ENCODE peak calls at places on chromosomes 11 and 22, in five cellular contexts. One of them, this sample, is unnamed.

GRCh38 chr11:63767415-63768231 is 952 bp downstream of the ZFTA start:
- DNase-seq in NB4: peak; percentile 89
- DNase-seq in fibroblast of mammary gland: peak; percentile 87
- DNase-seq in IMR-90: peak; percentile 74
- DNase-seq in fibroblast of lung: peak; percentile 91
- DNase-seq in this sample: peak; percentile 86

GRCh38 chr22:39519681-39520053 is 695 bp upstream of the ATF4 start:
- DNase-seq in NB4: no peak
- DNase-seq in fibroblast of mammary gland: no peak
- DNase-seq in IMR-90: no peak
- DNase-seq in fibroblast of lung: peak; percentile 58
- DNase-seq in this sample: no peak

GRCh38 chr11:31408205-31408604 is 38.5 kb downstream of the DNAJC24 start:
- DNase-seq in NB4: no peak
- DNase-seq in fibroblast of mammary gland: no peak
- DNase-seq in IMR-90: no peak
- DNase-seq in fibroblast of lung: no peak
- DNase-seq in this sample: no peak

GRCh38 chr11:126526471-126526870 is 171.0 kb downstream of the ST3GAL4 start:
- DNase-seq in NB4: no peak
- DNase-seq in fibroblast of mammary gland: no peak
- DNase-seq in IMR-90: no peak
- DNase-seq in fibroblast of lung: no peak
- DNase-seq in this sample: no peak

GRCh38 chr11:66603072-66603471 is 10.1 kb downstream of the CCS start:
- DNase-seq in NB4: no peak
- DNase-seq in fibroblast of mammary gland: no peak
- DNase-seq in IMR-90: no peak
- DNase-seq in fibroblast of lung: no peak
- DNase-seq in this sample: no peak

GRCh38 chr22:39238966-39239510 is 5.7 kb downstream of the PDGFB start:
- DNase-seq in NB4: no peak
- DNase-seq in fibroblast of mammary gland: no peak
- DNase-seq in IMR-90: no peak
- DNase-seq in fibroblast of lung: no peak
- DNase-seq in this sample: no peak

GRCh38 chr11:22703561-22703960 is 37.1 kb downstream of the GAS2 start:
- DNase-seq in NB4: no peak
- DNase-seq in fibroblast of mammary gland: no peak
- DNase-seq in IMR-90: peak; percentile 49
- DNase-seq in fibroblast of lung: no peak
- DNase-seq in this sample: peak; percentile 36

GRCh38 chr11:110818032-110818687 is 105.9 kb upstream of the ARHGAP20 start:
- DNase-seq in NB4: peak; percentile 45
- DNase-seq in fibroblast of mammary gland: peak; percentile 67
- DNase-seq in IMR-90: peak; percentile 60
- DNase-seq in fibroblast of lung: peak; percentile 76
- DNase-seq in this sample: peak; percentile 71

GRCh38 chr11:28984216-28984615 is 876.0 kb downstream of the METTL15 start:
- DNase-seq in NB4: no peak
- DNase-seq in fibroblast of mammary gland: no peak
- DNase-seq in IMR-90: no peak
- DNase-seq in fibroblast of lung: no peak
- DNase-seq in this sample: no peak

GRCh38 chr11:71977743-71978418 is 20.8 kb upstream of the IL18BP start:
- DNase-seq in NB4: peak; percentile 78
- DNase-seq in fibroblast of mammary gland: peak; percentile 63
- DNase-seq in IMR-90: peak; percentile 57
- DNase-seq in fibroblast of lung: peak; percentile 65
- DNase-seq in this sample: peak; percentile 56

GRCh38 chr11:46416656-46417055 is 25.1 kb upstream of the CHRM4 start:
- DNase-seq in NB4: no peak
- DNase-seq in fibroblast of mammary gland: no peak
- DNase-seq in IMR-90: no peak
- DNase-seq in fibroblast of lung: no peak
- DNase-seq in this sample: no peak

GRCh38 chr11:12094872-12095800 is 15.3 kb upstream of the MICAL2 start:
- DNase-seq in NB4: no peak
- DNase-seq in fibroblast of mammary gland: no peak
- DNase-seq in IMR-90: no peak
- DNase-seq in fibroblast of lung: no peak
- DNase-seq in this sample: no peak

GRCh38 chr11:32437406-32438345 is 2.3 kb upstream of the WT1 start:
- DNase-seq in NB4: peak; percentile 70
- DNase-seq in fibroblast of mammary gland: no peak
- DNase-seq in IMR-90: no peak
- DNase-seq in fibroblast of lung: no peak
- DNase-seq in this sample: no peak

GRCh38 chr11:120547871-120548681 is 36.5 kb downstream of the GRIK4 start:
- DNase-seq in NB4: peak; percentile 68
- DNase-seq in fibroblast of mammary gland: peak; percentile 94
- DNase-seq in IMR-90: peak; percentile 98
- DNase-seq in fibroblast of lung: peak; percentile 98
- DNase-seq in this sample: peak; percentile 88

GRCh38 chr11:128790200-128790599 is 76.9 kb downstream of the KCNJ1 start:
- DNase-seq in NB4: no peak
- DNase-seq in fibroblast of mammary gland: no peak
- DNase-seq in IMR-90: peak; percentile 70
- DNase-seq in fibroblast of lung: peak; percentile 73
- DNase-seq in this sample: peak; percentile 68

GRCh38 chr11:68216171-68216938 is 3.3 kb upstream of the KMT5B start:
- DNase-seq in NB4: no peak
- DNase-seq in fibroblast of mammary gland: no peak
- DNase-seq in IMR-90: no peak
- DNase-seq in fibroblast of lung: no peak
- DNase-seq in this sample: no peak

GRCh38 chr22:46074771-46075551 is 75.4 kb upstream of the PPARA start:
- DNase-seq in NB4: no peak
- DNase-seq in fibroblast of mammary gland: no peak
- DNase-seq in IMR-90: no peak
- DNase-seq in fibroblast of lung: no peak
- DNase-seq in this sample: peak; percentile 32
- H3K4me3 ChIP-seq in NB4: no peak overlapping the region
- H3K4me3 ChIP-seq in fibroblast of mammary gland: peak overlapping the region; percentile 94
- H3K4me3 ChIP-seq in IMR-90: peak overlapping the region; percentile 96
- H3K4me3 ChIP-seq in fibroblast of lung: peak overlapping the region; percentile 99
- H3K4me3 ChIP-seq in this sample: peak overlapping the region; percentile 86

DNA sequence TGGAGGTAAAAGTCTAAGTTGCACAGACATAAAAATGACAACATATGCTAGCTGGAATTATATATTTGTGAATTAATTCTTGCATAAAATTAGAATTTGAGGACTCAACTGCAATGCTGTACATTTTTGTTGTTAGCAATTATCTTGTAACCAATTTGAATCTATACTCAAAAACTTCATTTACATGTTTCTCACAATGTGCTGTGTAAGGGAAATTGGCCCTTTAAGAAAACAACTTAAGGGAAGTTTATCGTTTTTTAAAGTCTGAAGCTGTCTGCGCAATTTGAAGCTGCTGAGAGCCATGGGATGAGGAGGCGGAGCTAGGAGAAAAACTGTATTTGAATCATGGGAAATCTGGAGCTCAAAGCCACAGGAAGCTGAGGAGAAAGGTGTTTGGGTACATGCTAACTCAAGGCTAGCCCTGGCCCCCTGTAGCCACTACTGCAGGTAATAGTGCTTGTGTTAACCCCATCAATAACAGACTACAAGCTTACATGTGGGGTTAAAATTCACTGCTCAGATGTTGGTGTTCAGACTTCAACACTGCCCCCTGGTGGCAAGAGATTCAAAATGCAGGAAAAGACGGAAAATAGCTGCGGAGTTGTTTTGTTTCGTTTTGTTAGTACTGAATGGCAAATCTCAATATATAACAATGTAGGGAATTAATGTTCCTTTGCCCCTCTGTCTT is 126.1 kb downstream of the BRD1 start:
- DNase-seq in NB4: peak; percentile 37
- DNase-seq in fibroblast of mammary gland: no peak
- DNase-seq in IMR-90: no peak
- DNase-seq in fibroblast of lung: no peak
- DNase-seq in this sample: no peak
- TF ChIP-seq CTCF in NB4: peak; percentile 52
- TF ChIP-seq CTCF in fibroblast of mammary gland: peak; percentile 34
- TF ChIP-seq CTCF in IMR-90: no peak
- TF ChIP-seq CTCF in fibroblast of lung: peak; percentile 12
- TF ChIP-seq CTCF in this sample: no peak

GRCh38 chr11:74951241-74951640 is 2.2 kb downstream of the SPCS2 start:
- DNase-seq in NB4: no peak
- DNase-seq in fibroblast of mammary gland: no peak
- DNase-seq in IMR-90: no peak
- DNase-seq in fibroblast of lung: no peak
- DNase-seq in this sample: no peak
- H3K4me3 ChIP-seq in NB4: peak overlapping the region; percentile 89
- H3K4me3 ChIP-seq in fibroblast of mammary gland: no peak overlapping the region
- H3K4me3 ChIP-seq in IMR-90: no peak overlapping the region
- H3K4me3 ChIP-seq in fibroblast of lung: peak overlapping the region; percentile 11
- H3K4me3 ChIP-seq in this sample: no peak overlapping the region

DNA sequence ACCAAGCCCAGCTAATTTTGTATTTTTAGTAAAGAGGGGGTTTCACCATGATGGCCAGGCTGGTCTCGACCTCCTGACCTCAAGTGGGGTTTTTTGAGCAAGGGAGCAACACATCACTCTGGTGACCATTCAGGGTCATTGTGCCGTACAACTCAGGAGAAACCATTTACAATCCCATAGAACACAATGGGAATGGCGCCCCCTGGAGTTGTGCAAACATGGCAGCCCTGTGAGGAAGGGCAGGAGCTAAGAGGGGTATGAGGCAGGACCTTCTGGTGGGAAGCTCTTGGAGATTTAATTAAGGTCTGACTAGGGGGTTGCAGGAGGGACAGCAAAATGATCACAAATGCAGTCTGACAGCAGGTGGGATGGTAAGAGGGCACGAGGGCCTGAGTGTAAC is 9.2 kb upstream of the CSF2RB start:
- DNase-seq in NB4: no peak
- DNase-seq in fibroblast of mammary gland: no peak
- DNase-seq in IMR-90: no peak
- DNase-seq in fibroblast of lung: no peak
- DNase-seq in this sample: no peak
- TF ChIP-seq CTCF in NB4: peak; percentile 4
- TF ChIP-seq CTCF in fibroblast of mammary gland: no peak
- TF ChIP-seq CTCF in IMR-90: no peak
- TF ChIP-seq CTCF in fibroblast of lung: no peak
- TF ChIP-seq CTCF in this sample: no peak

GRCh38 chr22:46116491-46116958 is 33.8 kb upstream of the PPARA start:
- DNase-seq in NB4: peak; percentile 89
- DNase-seq in fibroblast of mammary gland: peak; percentile 78
- DNase-seq in IMR-90: peak; percentile 73
- DNase-seq in fibroblast of lung: peak; percentile 82
- DNase-seq in this sample: peak; percentile 85
- H3K4me3 ChIP-seq in NB4: no peak overlapping the region
- H3K4me3 ChIP-seq in fibroblast of mammary gland: no peak overlapping the region
- H3K4me3 ChIP-seq in IMR-90: no peak overlapping the region
- H3K4me3 ChIP-seq in fibroblast of lung: no peak overlapping the region
- H3K4me3 ChIP-seq in this sample: no peak overlapping the region

GRCh38 chr11:16632295-16633200 is 105.9 kb upstream of the C11orf58 start:
- DNase-seq in NB4: peak; percentile 38
- DNase-seq in fibroblast of mammary gland: no peak
- DNase-seq in IMR-90: peak; percentile 21
- DNase-seq in fibroblast of lung: peak; percentile 9
- DNase-seq in this sample: peak; percentile 23
- TF ChIP-seq CTCF in NB4: peak; percentile 28
- TF ChIP-seq CTCF in fibroblast of mammary gland: peak; percentile 15
- TF ChIP-seq CTCF in IMR-90: peak; percentile 40
- TF ChIP-seq CTCF in fibroblast of lung: peak; percentile 33
- TF ChIP-seq CTCF in this sample: peak; percentile 64

DNA sequence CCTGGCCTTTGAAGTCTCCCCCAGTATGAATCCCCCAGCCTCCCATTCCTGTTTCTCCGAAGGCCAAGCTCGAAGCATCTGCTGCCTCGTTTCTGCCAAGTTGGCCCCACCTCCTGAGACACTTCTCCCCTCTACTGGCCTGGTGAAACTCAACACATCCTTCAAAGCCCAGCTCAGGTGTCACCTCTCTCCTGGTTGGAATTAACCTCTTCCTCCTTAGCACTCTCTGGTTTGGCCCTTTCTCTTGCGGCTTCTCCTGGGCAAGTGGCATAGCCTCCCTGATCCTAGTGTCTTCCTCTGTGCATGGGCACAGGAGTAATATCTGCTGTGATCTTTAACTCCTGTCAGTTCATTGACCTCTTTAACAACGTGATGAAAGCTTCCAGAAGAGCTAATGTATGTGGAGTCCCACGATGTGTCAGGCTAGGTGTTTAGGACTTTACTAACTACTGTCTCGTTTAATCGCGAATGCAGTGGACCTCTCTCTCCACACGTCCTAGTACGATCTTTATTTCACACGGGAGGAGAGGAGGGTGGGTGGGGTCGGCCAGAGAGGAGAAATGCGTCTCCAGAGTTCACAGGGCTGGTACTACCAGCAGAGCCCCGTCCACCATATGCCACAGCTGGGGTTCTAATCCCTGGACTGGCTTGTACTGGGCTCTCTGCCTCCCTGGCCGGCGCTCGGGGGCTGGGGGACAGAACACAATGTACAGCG is 824 bp upstream of the PTPRJ start:
- DNase-seq in NB4: peak; percentile 36
- DNase-seq in fibroblast of mammary gland: no peak
- DNase-seq in IMR-90: no peak
- DNase-seq in fibroblast of lung: no peak
- DNase-seq in this sample: no peak
- H3K4me3 ChIP-seq in NB4: no peak overlapping the region
- H3K4me3 ChIP-seq in fibroblast of mammary gland: peak overlapping the region; percentile 37
- H3K4me3 ChIP-seq in IMR-90: peak overlapping the region; percentile 46
- H3K4me3 ChIP-seq in fibroblast of lung: peak overlapping the region; percentile 24
- H3K4me3 ChIP-seq in this sample: peak overlapping the region; percentile 49

GRCh38 chr11:26011474-26011873 is 320.5 kb upstream of the ANO3 start:
- DNase-seq in NB4: no peak
- DNase-seq in fibroblast of mammary gland: no peak
- DNase-seq in IMR-90: no peak
- DNase-seq in fibroblast of lung: no peak
- DNase-seq in this sample: no peak
- TF ChIP-seq CTCF in NB4: no peak
- TF ChIP-seq CTCF in fibroblast of mammary gland: no peak
- TF ChIP-seq CTCF in IMR-90: no peak
- TF ChIP-seq CTCF in fibroblast of lung: no peak
- TF ChIP-seq CTCF in this sample: no peak

DNA sequence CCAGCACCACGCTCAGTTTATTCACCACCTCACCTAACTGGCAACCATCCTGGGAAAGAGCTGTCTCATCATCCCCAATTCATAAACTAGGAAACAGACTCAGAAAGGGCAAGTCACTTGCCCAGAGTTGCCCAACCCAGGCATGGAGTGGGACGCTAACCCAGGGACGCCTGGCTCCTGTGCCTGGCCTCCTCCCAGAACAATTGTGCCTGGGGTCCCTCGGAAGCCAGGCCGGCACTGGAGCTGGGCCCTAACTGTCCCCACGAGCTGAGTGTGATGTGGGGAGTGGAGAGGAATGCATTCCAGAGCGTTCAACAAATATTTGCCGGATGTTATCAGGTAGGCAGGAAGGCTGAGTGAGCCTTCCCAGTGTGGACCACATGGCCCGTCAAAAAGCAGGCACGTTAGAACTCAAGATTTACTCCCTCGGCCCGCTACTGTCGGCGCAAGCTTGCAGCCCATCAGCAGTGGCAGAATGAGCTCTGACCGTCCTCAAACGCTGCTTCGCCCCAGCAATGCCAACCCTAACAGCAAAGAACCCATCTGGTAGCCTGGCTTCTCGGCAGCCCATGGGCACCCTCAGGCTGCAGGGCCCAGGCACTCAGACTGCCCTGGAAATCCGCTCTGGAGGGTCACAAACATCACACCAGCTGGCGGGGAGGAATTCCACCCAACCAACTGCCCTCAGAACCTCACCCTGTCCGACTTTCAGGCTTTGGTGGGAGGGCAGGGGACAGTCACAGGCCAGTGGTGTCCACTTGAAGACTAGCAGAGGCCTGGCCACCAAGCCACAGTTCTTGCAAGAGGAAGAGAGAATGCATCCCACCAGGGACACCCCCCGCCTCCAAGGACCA is 35.6 kb downstream of the MYH9 start:
- DNase-seq in NB4: no peak
- DNase-seq in fibroblast of mammary gland: peak; percentile 85
- DNase-seq in IMR-90: no peak
- DNase-seq in fibroblast of lung: peak; percentile 77
- DNase-seq in this sample: no peak
- H3K4me3 ChIP-seq in NB4: no peak overlapping the region
- H3K4me3 ChIP-seq in fibroblast of mammary gland: no peak overlapping the region
- H3K4me3 ChIP-seq in IMR-90: no peak overlapping the region
- H3K4me3 ChIP-seq in fibroblast of lung: no peak overlapping the region
- H3K4me3 ChIP-seq in this sample: no peak overlapping the region